ENCODE peak calls at places on chromosomes 4 and X, in four cellular contexts. H is thyroid gland; V is CD8-positive, alpha-beta T cell; N is HCT116. D is an unnamed sample.

GRCh38 chrX:100358766-100359165 is 51.3 kb downstream of the PCDH19 start:
- DNase-seq in V (no peak), N (no peak), H (no peak), D (no peak)

GRCh38 chr4:87038837-87039715 is 104.3 kb downstream of the AFF1 start:
- DNase-seq in H (peak; percentile 95), V (no peak), N (no peak), D (peak; percentile 65)

GRCh38 chrX:24294619-24295018 is 19.2 kb downstream of the SUPT20HL2 start:
- DNase-seq in H (no peak), N (no peak), V (no peak), D (no peak)

GRCh38 chr4:115113382-115114106 is at the start of gene NDST4:
- DNase-seq in N (no peak), V (no peak), H (peak; percentile 7), D (no peak)

GRCh38 chrX:107760304-107761077 is 15.1 kb downstream of the TSC22D3 start:
- DNase-seq in H (no peak), V (no peak), N (no peak), D (no peak)

GRCh38 chr4:7430965-7431695 is 3.6 kb downstream of the PSAPL1 start:
- DNase-seq in N (no peak), V (no peak), H (no peak), D (no peak)

GRCh38 chr4:77146426-77147399 is 10.3 kb upstream of the CCNG2 start:
- DNase-seq in N (no peak), H (no peak), V (no peak), D (no peak)

GRCh38 chr4:125323547-125324100 is 8.9 kb downstream of the FAT4 start:
- DNase-seq in V (no peak), H (peak; percentile 32), N (no peak), D (no peak)

GRCh38 chr4:159209249-159209648 is 106.4 kb downstream of the RAPGEF2 start:
- DNase-seq in H (no peak), N (no peak), V (no peak), D (no peak)
- TF ChIP-seq CTCF in H (no peak), N (no peak), V (no peak), D (no peak)

GRCh38 chr4:138005486-138005885 is 236.7 kb downstream of the SLC7A11 start:
- DNase-seq in V (no peak), N (no peak), H (no peak), D (no peak)
- H3K27me3 ChIP-seq in V (no peaks in the 10 kb centered on the region), N (no peaks in the 10 kb centered on the region), H (no peaks in the 10 kb centered on the region), D (no peaks in the 10 kb centered on the region)

DNA sequence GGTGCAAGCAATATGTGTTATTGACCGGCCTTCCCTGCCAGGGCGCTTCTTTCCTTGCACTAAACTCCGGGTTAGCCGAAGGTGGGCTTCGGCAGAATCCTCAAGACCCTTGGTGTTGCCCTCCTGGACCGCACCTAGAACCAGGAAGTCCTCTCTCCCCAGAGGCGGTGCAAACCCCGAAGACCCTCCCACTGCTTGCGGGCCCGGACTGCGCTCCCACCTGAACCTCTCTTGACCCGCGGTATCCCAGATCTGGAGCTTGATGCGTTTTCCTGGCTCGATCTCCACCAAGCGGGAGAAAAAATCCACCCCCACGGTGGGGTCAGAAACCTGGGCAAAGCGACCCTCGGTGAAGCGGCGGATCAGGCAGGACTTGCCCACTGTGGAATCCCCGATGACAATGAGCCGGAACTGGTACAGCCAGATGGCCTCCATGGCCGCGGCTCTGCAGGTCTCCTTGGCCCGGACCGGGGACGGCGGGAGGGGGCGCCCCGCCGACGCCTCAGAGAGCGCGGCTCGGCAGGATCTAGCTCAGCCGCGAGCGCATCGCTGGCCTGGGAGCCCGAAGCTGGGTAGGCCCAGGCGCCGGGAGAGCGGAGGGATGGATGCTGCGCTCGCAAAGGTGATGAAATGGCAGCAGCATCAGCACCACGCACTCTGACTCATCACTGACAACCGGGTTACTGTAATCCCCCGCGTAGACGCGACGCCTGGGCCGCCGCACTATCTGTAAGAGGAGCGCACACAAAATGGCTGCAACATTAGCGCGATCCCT is at the start of gene RAB39B:
- DNase-seq in V (peak; percentile 77), H (peak; percentile 45), N (no peak), D (peak; percentile 39)
- TF ChIP-seq CTCF in V (no peak), H (no peak), N (no peak), D (no peak)

GRCh38 chrX:69365349-69365748 is 138.8 kb upstream of the NALF2 start:
- DNase-seq in H (no peak), V (peak; percentile 19), N (no peak), D (no peak)

GRCh38 chrX:69362354-69362753 is 141.8 kb upstream of the NALF2 start:
- DNase-seq in V (peak; percentile 25), H (no peak), N (no peak), D (no peak)

GRCh38 chrX:69361286-69361926 is 142.7 kb upstream of the NALF2 start:
- DNase-seq in N (no peak), H (no peak), V (peak; percentile 7), D (peak; percentile 20)

GRCh38 chrX:69365755-69366154 is 138.4 kb upstream of the NALF2 start:
- DNase-seq in V (peak; percentile 27), H (no peak), N (no peak), D (no peak)

GRCh38 chrX:69362889-69363288 is 141.2 kb upstream of the NALF2 start:
- DNase-seq in H (peak; percentile 2), N (no peak), V (peak; percentile 25), D (peak; percentile 16)
- H3K27me3 ChIP-seq in H (no peaks in the 10 kb centered on the region), N (no peaks in the 10 kb centered on the region), V (no peaks in the 10 kb centered on the region), D (no peaks in the 10 kb centered on the region)

DNA sequence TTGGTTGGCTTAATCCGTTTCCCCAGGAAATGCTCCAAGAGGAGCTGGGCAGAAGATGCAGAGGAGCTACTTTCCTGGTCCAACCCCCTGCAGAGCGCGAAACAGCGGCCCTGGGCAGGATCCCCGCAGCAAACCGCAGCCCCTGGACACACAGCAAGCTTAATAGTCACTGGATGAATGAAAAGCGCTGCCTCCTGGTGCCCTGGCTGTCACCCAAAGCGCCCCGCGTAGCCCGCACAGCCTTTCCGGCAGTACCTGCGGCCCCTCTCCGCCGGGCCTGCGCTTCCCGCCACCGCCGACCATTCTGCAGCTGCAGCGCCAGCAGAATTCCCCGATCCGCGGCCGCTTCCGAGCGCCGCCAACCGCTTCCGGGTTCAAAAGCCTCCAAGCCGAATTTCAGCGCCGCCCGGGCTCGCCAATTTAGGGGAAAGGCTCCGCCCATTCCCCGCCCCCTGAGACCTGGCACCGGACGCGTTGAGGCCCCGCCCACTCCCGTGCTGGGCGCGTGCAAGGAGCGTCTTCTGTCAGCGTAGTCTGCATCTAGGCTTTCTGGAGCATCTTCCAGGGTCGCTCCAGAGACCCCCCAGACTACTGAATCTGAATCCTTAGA is at the start of gene HPF1:
- DNase-seq in V (peak; percentile 95), N (peak; percentile 90), H (peak; percentile 90), D (peak; percentile 93)
- TF ChIP-seq CTCF in V (no peak), N (no peak), H (no peak), D (no peak)

D was measured in left ventricle myocardium inferior.